ENCODE peak calls at places on chromosomes 12 and 14, in four cellular contexts. N, I, S and E are unnamed samples.

GRCh38 chr14:51248041-51248987 is 8.3 kb downstream of the TMX1 start:
- DNase-seq in N (no peak), S (no peak), I (no peak), E (no peak)

GRCh38 chr14:99659333-99659741 is 14.4 kb downstream of the HHIPL1 start:
- DNase-seq in S (no peak), N (no peak), I (no peak), E (no peak)

GRCh38 chr14:93044601-93045000 is 71.1 kb downstream of the ITPK1 start:
- DNase-seq in N (no peak), S (no peak), I (no peak), E (peak; percentile 88)

GRCh38 chr14:71321556-71322315 is 414.5 kb downstream of the PCNX1 start:
- DNase-seq in I (peak; percentile 37), S (no peak), N (peak; percentile 62), E (no peak)

GRCh38 chr12:86091676-86092075 is 164.5 kb downstream of the MGAT4C start:
- DNase-seq in S (no peak), I (no peak), N (no peak), E (no peak)

GRCh38 chr14:89221109-89221508 is 195.9 kb downstream of the FOXN3 start:
- DNase-seq in I (no peak), N (peak; percentile 86), S (no peak), E (no peak)

GRCh38 chr14:37122288-37122687 is 50.1 kb downstream of the SLC25A21 start:
- DNase-seq in I (no peak), S (no peak), N (peak; percentile 85), E (no peak)

GRCh38 chr14:100534528-100535286 is 52.5 kb downstream of the BEGAIN start:
- DNase-seq in N (no peak), I (no peak), S (peak; percentile 53), E (peak; percentile 44)

GRCh38 chr12:88057994-88058718 is 29.0 kb upstream of the C12orf50 start:
- DNase-seq in S (no peak), N (no peak), I (no peak), E (no peak)

GRCh38 chr14:95156765-95157194 is 549 bp downstream of the DICER1 start:
- DNase-seq in N (peak; percentile 34), I (peak; percentile 19), S (peak; percentile 79), E (peak; percentile 93)

GRCh38 chr14:21025374-21026151 is 702 bp upstream of the NDRG2 start:
- DNase-seq in S (peak; percentile 96), I (peak; percentile 37), N (no peak), E (peak; percentile 83)

GRCh38 chr14:20494935-20495766 is 10.2 kb upstream of the RNASE10 start:
- DNase-seq in N (peak; percentile 51), I (peak; percentile 9), S (no peak), E (no peak)

GRCh38 chr12:92553389-92553788 is 149.4 kb upstream of the PLEKHG7 start:
- DNase-seq in S (peak; percentile 71), I (peak; percentile 72), N (peak; percentile 59), E (peak; percentile 75)

GRCh38 chr14:94322648-94323570 is at the start of gene SERPINA6:
- DNase-seq in S (no peak), N (no peak), I (no peak), E (no peak)

GRCh38 chr12:74317078-74317581 is 220.5 kb upstream of the ATXN7L3B start:
- DNase-seq in I (no peak), S (no peak), N (peak; percentile 58), E (no peak)

GRCh38 chr12:76223869-76224268 is 124.3 kb downstream of the BBS10 start:
- DNase-seq in N (peak; percentile 15), I (no peak), S (no peak), E (no peak)

GRCh38 chr12:132606927-132607326 is 3.5 kb downstream of the LRCOL1 start:
- DNase-seq in N (no peak), I (no peak), S (no peak), E (no peak)

GRCh38 chr14:39492267-39492666 is 60.0 kb upstream of the FBXO33 start:
- DNase-seq in N (no peak), I (no peak), S (no peak), E (no peak)

DNA sequence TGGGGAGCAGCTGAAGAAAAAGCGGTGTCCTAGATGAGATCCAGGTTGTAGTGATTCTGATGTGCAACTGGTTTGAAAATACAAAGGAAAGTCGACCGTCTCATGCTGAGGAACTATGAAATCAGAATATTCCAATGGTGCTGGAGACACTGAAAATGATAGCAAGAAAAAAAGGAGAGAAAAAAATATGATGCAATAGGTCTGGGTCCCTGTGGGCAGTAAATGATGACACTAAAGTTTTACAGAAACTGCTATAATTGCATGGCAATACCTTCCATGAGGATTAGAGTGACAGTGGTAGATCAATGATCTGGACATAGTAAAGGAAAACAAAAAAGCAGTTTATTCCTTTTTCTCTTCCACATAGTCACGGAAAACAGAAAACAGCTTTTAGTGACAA is 2.3 kb downstream of the PYM1 start:
- DNase-seq in I (no peak), N (no peak), S (no peak), E (no peak)
- H3K4me1 ChIP-seq in I (peaks cover 12% of the 10 kb centered on the region), N (peaks cover 16% of the 10 kb centered on the region), S (no peaks in the 10 kb centered on the region), E (peaks cover 92% of the 10 kb centered on the region)

GRCh38 chr12:124914392-124915248 is at the start of gene UBC:
- DNase-seq in I (peak; percentile 92), S (peak; percentile 98), N (peak; percentile 88), E (peak; percentile 97)
- TF ChIP-seq POLR2A in I (peak; percentile 99), S (peak; percentile 100), N (peak; percentile 99), E (peak; percentile 99)

GRCh38 chr12:25254271-25254880 is 3.6 kb upstream of the KRAS start:
- DNase-seq in S (no peak), I (no peak), N (no peak), E (no peak)
- TF ChIP-seq POLR2AphosphoS5 in S (no peak), I (no peak), N (no peak), E (no peak)

GRCh38 chr14:102189858-102190257 is 50.2 kb downstream of the WDR20 start:
- DNase-seq in S (no peak), I (no peak), N (no peak), E (no peak)
- H3K4me1 ChIP-seq in S (no peaks in the 10 kb centered on the region), I (no peaks in the 10 kb centered on the region), N (no peaks in the 10 kb centered on the region), E (peaks cover 79% of the 10 kb centered on the region)

GRCh38 chr12:122094261-122094734 is 15.7 kb downstream of the MLXIP start:
- DNase-seq in S (peak; percentile 44), I (no peak), N (no peak), E (no peak)
- TF ChIP-seq POLR2A in S (no peak), I (no peak), N (no peak), E (no peak)

DNA sequence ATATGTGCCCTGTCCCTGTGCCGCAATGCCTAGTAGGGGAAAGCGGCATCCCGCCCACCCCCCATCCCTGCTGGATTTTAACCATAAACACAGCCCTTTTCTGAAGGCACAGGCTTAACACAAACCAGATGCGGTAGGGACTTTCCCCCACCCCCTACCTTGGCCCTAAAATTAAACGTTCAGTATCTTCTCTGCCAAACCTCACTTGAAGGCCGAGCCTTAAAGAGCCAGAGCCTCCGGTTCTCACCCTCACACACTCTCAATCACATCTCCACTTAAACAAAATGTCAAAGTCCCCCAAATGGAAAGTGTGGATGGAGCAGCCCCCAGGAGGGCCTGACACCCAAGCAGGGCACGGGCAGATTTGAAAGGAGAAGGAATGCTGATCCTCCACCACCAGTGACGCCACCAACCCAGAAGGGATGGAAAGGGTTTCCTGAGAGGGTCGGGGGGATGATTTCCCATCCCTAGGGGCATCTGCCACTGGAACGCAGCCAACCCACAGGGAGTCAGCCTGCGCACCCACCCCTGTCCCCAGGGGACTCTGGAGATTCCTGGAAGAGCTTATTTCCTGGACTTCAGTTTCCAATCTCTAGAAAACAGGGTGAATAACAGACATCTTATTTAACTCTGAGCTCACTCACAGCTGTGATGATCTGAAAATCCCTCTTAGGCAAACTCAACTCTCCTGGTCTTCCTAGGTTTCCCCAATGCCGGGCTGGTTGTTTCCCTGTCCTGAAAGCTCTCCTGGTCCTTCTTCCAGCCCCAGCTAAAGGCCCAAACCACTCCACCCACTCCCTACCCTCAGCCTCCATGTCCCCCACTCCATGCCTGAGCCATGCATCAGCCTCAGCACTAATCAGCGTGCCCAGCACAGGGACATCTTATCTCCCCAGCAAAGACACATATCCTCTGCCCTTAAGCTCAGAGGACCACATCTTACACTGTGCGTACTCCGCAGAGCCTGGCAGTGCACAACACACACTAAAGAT is 26.3 kb downstream of the ACTN1 start:
- DNase-seq in S (peak; percentile 85), I (no peak), N (no peak), E (peak; percentile 57)
- TF ChIP-seq POLR2AphosphoS5 in S (peak; percentile 91), I (no peak), N (no peak), E (no peak)

GRCh38 chr12:117034249-117034648 is 65.0 kb downstream of the TESC start:
- DNase-seq in N (no peak), S (peak; percentile 22), I (no peak), E (peak; percentile 41)
- H3K4me1 ChIP-seq in N (no peaks in the 10 kb centered on the region), S (no peaks in the 10 kb centered on the region), I (no peaks in the 10 kb centered on the region), E (peaks cover 13% of the 10 kb centered on the region)